ENCODE peak calls at places on chromosome 22, in seven cellular contexts. E, Q, C, J, P, Z and S are unnamed samples.

GRCh38 chr22:42317691-42318547 is 47.5 kb upstream of the TCF20 start:
- DNase-seq in C (no peak), Q (no peak), Z (no peak), J (no peak), P (no peak), E (peak; percentile 62), S (peak; percentile 89)

GRCh38 chr22:40331706-40332105 is 14.6 kb upstream of the ADSL start:
- DNase-seq in E (no peak), J (no peak), Z (no peak), C (no peak), Q (no peak), P (no peak), S (no peak)

GRCh38 chr22:36055376-36056310 is 27.0 kb upstream of the RBFOX2 start:
- DNase-seq in C (no peak), Q (no peak), P (no peak), J (no peak), E (no peak), Z (no peak), S (no peak)

GRCh38 chr22:44023404-44024287 is 456 bp upstream of the PARVB start:
- DNase-seq in J (peak; percentile 37), Z (peak; percentile 79), C (peak; percentile 23), P (peak; percentile 43), E (peak; percentile 51), Q (peak; percentile 73), S (peak; percentile 8)

GRCh38 chr22:23245045-23245798 is 64.9 kb downstream of the BCR start:
- DNase-seq in Q (no peak), C (no peak), Z (no peak), E (no peak), J (no peak), P (peak; percentile 39), S (peak; percentile 54)

GRCh38 chr22:44743247-44743646 is 9.1 kb upstream of the ARHGAP8 start:
- DNase-seq in E (no peak), C (no peak), Z (no peak), P (no peak), J (no peak), Q (no peak), S (no peak)

GRCh38 chr22:27919943-27920755 is 1.1 kb upstream of the PITPNB start:
- DNase-seq in C (no peak), E (peak; percentile 49), Q (peak; percentile 84), Z (no peak), J (peak; percentile 9), P (peak; percentile 77), S (peak; percentile 84)

GRCh38 chr22:21936151-21936778 is 16.4 kb downstream of the PPM1F start:
- DNase-seq in E (no peak), C (no peak), Q (no peak), P (no peak), Z (no peak), J (no peak), S (no peak)

GRCh38 chr22:38298312-38299000 is 18.8 kb downstream of the CSNK1E start:
- DNase-seq in Z (no peak), C (peak; percentile 51), E (no peak), Q (peak; percentile 34), J (peak; percentile 99), P (peak; percentile 90), S (peak; percentile 100)

GRCh38 chr22:17334054-17334453 is 35.2 kb upstream of the CECR2 start:
- DNase-seq in C (no peak), E (no peak), P (no peak), J (no peak), Q (no peak), Z (no peak), S (no peak)

GRCh38 chr22:44292007-44292370 is 20.8 kb downstream of the SHISAL1 start:
- DNase-seq in E (no peak), Z (no peak), Q (peak; percentile 53), C (no peak), P (no peak), J (no peak), S (no peak)

GRCh38 chr22:34847072-34847471 is 218.9 kb upstream of the ISX start:
- DNase-seq in J (no peak), P (no peak), E (no peak), Q (no peak), C (no peak), Z (no peak), S (no peak)

GRCh38 chr22:42142771-42143461 is 12.3 kb upstream of the CYP2D6 start:
- DNase-seq in C (no peak), J (no peak), P (no peak), Q (no peak), Z (no peak), E (no peak), S (no peak)

GRCh38 chr22:25900880-25901279 is 158.9 kb downstream of the MYO18B start:
- DNase-seq in Q (no peak), J (no peak), P (no peak), C (no peak), E (no peak), Z (no peak), S (no peak)

GRCh38 chr22:42887523-42888507 is 30.7 kb upstream of the ARFGAP3 start:
- DNase-seq in E (peak; percentile 70), Q (no peak), J (no peak), C (no peak), P (no peak), Z (no peak), S (no peak)

GRCh38 chr22:19516378-19517170 is 7.6 kb downstream of the CLDN5 start:
- DNase-seq in E (no peak), C (no peak), J (no peak), P (no peak), Z (no peak), Q (no peak), S (no peak)

GRCh38 chr22:17882727-17883126 is 108.5 kb upstream of the BID start:
- DNase-seq in Q (no peak), P (no peak), J (no peak), Z (no peak), E (no peak), C (no peak), S (no peak)

GRCh38 chr22:49760630-49761571 is 66.8 kb downstream of the BRD1 start:
- DNase-seq in E (no peak), Z (no peak), P (no peak), C (no peak), J (no peak), Q (no peak), S (peak; percentile 24)

GRCh38 chr22:35172452-35172851 is 84.8 kb upstream of the HMGXB4 start:
- DNase-seq in C (no peak), Q (no peak), P (no peak), J (no peak), Z (no peak), E (no peak), S (no peak)

GRCh38 chr22:23204541-23205157 is 24.3 kb downstream of the BCR start:
- DNase-seq in E (no peak), Z (no peak), Q (no peak), P (no peak), J (no peak), C (no peak), S (peak; percentile 80)

GRCh38 chr22:33796494-33796893 is 123.8 kb downstream of the LARGE1 start:
- DNase-seq in C (no peak), P (peak; percentile 18), Q (no peak), Z (no peak), J (no peak), E (no peak), S (no peak)